ENCODE peak calls at places on chromosome 11, in six cellular contexts. N is memory B cell; R is effector CD4-positive, alpha-beta T cell; J is Kasumi-1; V is mammary epithelial cell; F is fibroblast of the conjunctiva. X is an unnamed sample.

GRCh38 chr11:62983536-62984199 is 1.1 kb downstream of the SLC22A6 start:
- DNase-seq in N (no peak), R (no peak), J (no peak), V (no peak), F (no peak), X (no peak)

GRCh38 chr11:78514922-78515502 is 59.7 kb downstream of the NARS2 start:
- DNase-seq in N (no peak), R (no peak), J (no peak), V (no peak), F (no peak), X (no peak)

GRCh38 chr11:19828382-19829108 is 115.9 kb downstream of the NAV2 start:
- DNase-seq in N (no peak), R (no peak), J (no peak), V (peak), F (no peak), X (peak)

GRCh38 chr11:125938418-125938817 is 7.4 kb upstream of the VSIG10L2 start:
- DNase-seq in N (no peak), R (no peak), J (no peak), V (no peak), F (no peak), X (no peak)

GRCh38 chr11:132911186-132911585 is 621.1 kb downstream of the OPCML start:
- DNase-seq in N (no peak), R (no peak), J (no peak), V (peak), F (no peak), X (no peak)

GRCh38 chr11:62500066-62501035 is 46.3 kb downstream of the AHNAK start:
- DNase-seq in N (no peak), R (no peak), J (no peak), V (peak), F (no peak), X (peak)

GRCh38 chr11:48051217-48051848 is 71.0 kb downstream of the PTPRJ start:
- DNase-seq in N (no peak), R (no peak), J (no peak), V (no peak), F (no peak), X (no peak)

GRCh38 chr11:655036-655726 is 18.1 kb downstream of the DRD4 start:
- DNase-seq in N (no peak), R (no peak), J (no peak), V (no peak), F (no peak), X (no peak)

GRCh38 chr11:66957971-66958231 is 282 bp downstream of the PC start:
- DNase-seq in N (no peak), R (no peak), J (peak), V (no peak), F (no peak), X (no peak)

GRCh38 chr11:3109921-3110706 is 52.9 kb upstream of the CARS1 start:
- DNase-seq in N (no peak), R (no peak), J (peak), V (peak), F (no peak), X (peak)

GRCh38 chr11:130874955-130875531 is 41.2 kb downstream of the SNX19 start:
- DNase-seq in N (no peak), R (no peak), J (no peak), V (no peak), F (no peak), X (no peak)

GRCh38 chr11:65615229-65615949 is at the start of gene PCNX3:
- DNase-seq in N (peak), R (peak), J (peak), V (peak), F (peak), X (peak)

GRCh38 chr11:103284260-103284659 is 175.0 kb downstream of the DYNC2H1 start:
- DNase-seq in N (no peak), R (no peak), J (no peak), V (no peak), F (no peak), X (no peak)

GRCh38 chr11:34926101-34926830 is 9.8 kb downstream of the PDHX start:
- DNase-seq in N (peak), R (peak), J (peak), V (peak), F (peak), X (peak)

GRCh38 chr11:65992056-65992455 is 9.9 kb downstream of the EIF1AD start:
- DNase-seq in N (no peak), R (no peak), J (no peak), V (no peak), F (no peak), X (no peak)

GRCh38 chr11:34223021-34223813 is 117.8 kb downstream of the NAT10 start:
- DNase-seq in N (no peak), R (no peak), J (no peak), V (no peak), F (peak), X (peak)